ENCODE peak calls at places on chromosomes 7 and 10, in ten cellular contexts. T is heart right ventricle; E is mesendoderm; Y is lung; L is OCI-LY7; V is aorta; X is GM23248; W is H1; B is ovary; N is CD4-positive, alpha-beta T cell. K is an unnamed sample.

GRCh38 chr10:101867931-101868330 is 24.3 kb upstream of the KCNIP2 start:
- DNase-seq in T (no peak), E (no peak), Y (no peak), L (no peak), V (no peak), X (no peak), W (no peak), B (no peak), N (no peak), K (no peak)

GRCh38 chr10:48792687-48793096 is 108.0 kb downstream of the WDFY4 start:
- DNase-seq in T (no peak), E (no peak), Y (no peak), L (no peak), V (no peak), X (peak; percentile 89), W (no peak), B (no peak), N (no peak), K (no peak)

GRCh38 chr10:97888641-97889262 is 39.1 kb downstream of the GOLGA7B start:
- DNase-seq in T (no peak), E (peak; percentile 79), Y (peak; percentile 76), L (no peak), V (peak; percentile 58), X (peak; percentile 78), W (no peak), B (no peak), N (no peak), K (no peak)

GRCh38 chr10:127218658-127219057 is 22.3 kb upstream of the INSYN2A start:
- DNase-seq in T (no peak), E (no peak), Y (no peak), L (no peak), V (no peak), X (no peak), W (no peak), B (no peak), N (no peak), K (no peak)

GRCh38 chr10:110746254-110746826 is 102.2 kb downstream of the RBM20 start:
- DNase-seq in T (peak; percentile 66), E (peak; percentile 77), Y (peak; percentile 63), L (peak; percentile 71), V (no peak), X (peak; percentile 84), W (peak; percentile 72), B (peak; percentile 52), N (peak; percentile 42), K (peak; percentile 53)

GRCh38 chr10:52423369-52423768 is 109.3 kb downstream of the DKK1 start:
- DNase-seq in T (no peak), E (no peak), Y (no peak), L (no peak), V (no peak), X (no peak), W (no peak), B (no peak), N (no peak), K (no peak)

GRCh38 chr7:5172196-5172800 is 17.7 kb upstream of the WIPI2 start:
- DNase-seq in T (no peak), E (no peak), Y (no peak), L (no peak), V (no peak), X (no peak), W (no peak), B (no peak), N (no peak), K (no peak)

GRCh38 chr7:117203205-117203604 is 119.7 kb downstream of the WNT2 start:
- DNase-seq in T (no peak), E (no peak), Y (no peak), L (no peak), V (no peak), X (no peak), W (no peak), B (no peak), N (no peak), K (no peak)

GRCh38 chr7:2681954-2682799 is 5.8 kb upstream of the AMZ1 start:
- DNase-seq in T (no peak), E (no peak), Y (no peak), L (no peak), V (no peak), X (no peak), W (no peak), B (no peak), N (no peak), K (peak; percentile 65)

GRCh38 chr7:141590666-141591065 is 39.5 kb downstream of the AGK start:
- DNase-seq in T (no peak), E (no peak), Y (no peak), L (no peak), V (no peak), X (peak; percentile 1), W (no peak), B (no peak), N (no peak), K (no peak)

GRCh38 chr10:90306187-90306586 is 551.7 kb downstream of the HTR7 start:
- DNase-seq in T (peak; percentile 11), E (no peak), Y (no peak), L (no peak), V (no peak), X (no peak), W (no peak), B (no peak), N (no peak), K (no peak)

GRCh38 chr7:28790467-28790866 is 167.7 kb downstream of the TRIL start:
- DNase-seq in T (no peak), E (no peak), Y (no peak), L (no peak), V (no peak), X (peak; percentile 63), W (no peak), B (no peak), N (no peak), K (no peak)

GRCh38 chr10:63672491-63672890 is 151.3 kb downstream of the REEP3 start:
- DNase-seq in T (no peak), E (peak; percentile 45), Y (no peak), L (no peak), V (no peak), X (no peak), W (no peak), B (no peak), N (no peak), K (no peak)

GRCh38 chr10:18140149-18140956 is at the start of gene CACNB2:
- DNase-seq in T (peak; percentile 68), E (peak; percentile 77), Y (no peak), L (no peak), V (peak; percentile 80), X (peak; percentile 65), W (peak; percentile 77), B (peak; percentile 88), N (no peak), K (peak; percentile 54)

DNA sequence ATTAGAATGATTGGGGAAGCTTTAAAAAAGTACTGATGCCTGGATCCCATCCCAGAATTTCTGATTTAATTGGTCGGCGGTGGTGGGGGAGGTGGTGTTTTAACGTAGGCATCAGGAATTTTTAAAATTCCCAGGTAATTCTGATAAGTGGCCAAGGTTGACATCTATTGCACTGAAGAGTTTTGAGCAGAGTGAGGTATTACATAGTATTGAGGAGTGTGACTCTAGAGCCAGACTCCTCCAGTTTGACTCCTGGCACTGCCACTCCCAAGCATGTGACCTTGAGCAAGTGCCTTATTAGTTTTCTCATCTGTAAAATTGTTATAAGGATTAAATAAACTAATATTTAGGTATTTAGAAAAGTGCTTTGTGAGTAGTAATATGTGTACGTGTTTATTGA is 6.2 kb downstream of the PLEKHA1 start:
- DNase-seq in T (no peak), E (no peak), Y (no peak), L (no peak), V (no peak), X (no peak), W (no peak), B (no peak), N (no peak), K (no peak)
- H3K27ac ChIP-seq in T (no peak overlapping the region), E (no peak overlapping the region), Y (no peak overlapping the region), L (no peak overlapping the region), V (no peak overlapping the region), X (no peak overlapping the region), W (no peak overlapping the region), B (no peak overlapping the region), N (no peak overlapping the region), K (no peak overlapping the region)

GRCh38 chr10:122132882-122133634 is 138.0 kb upstream of the BTBD16 start:
- DNase-seq in T (no peak), E (no peak), Y (no peak), L (no peak), V (no peak), X (no peak), W (no peak), B (no peak), N (no peak), K (no peak)
- H3K27ac ChIP-seq in T (peak overlapping the region; percentile 31), E (no peak overlapping the region), Y (no peak overlapping the region), L (no peak overlapping the region), V (no peak overlapping the region), X (no peak overlapping the region), W (peak overlapping the region; percentile 2), B (no peak overlapping the region), N (no peak overlapping the region), K (no peak overlapping the region)

DNA sequence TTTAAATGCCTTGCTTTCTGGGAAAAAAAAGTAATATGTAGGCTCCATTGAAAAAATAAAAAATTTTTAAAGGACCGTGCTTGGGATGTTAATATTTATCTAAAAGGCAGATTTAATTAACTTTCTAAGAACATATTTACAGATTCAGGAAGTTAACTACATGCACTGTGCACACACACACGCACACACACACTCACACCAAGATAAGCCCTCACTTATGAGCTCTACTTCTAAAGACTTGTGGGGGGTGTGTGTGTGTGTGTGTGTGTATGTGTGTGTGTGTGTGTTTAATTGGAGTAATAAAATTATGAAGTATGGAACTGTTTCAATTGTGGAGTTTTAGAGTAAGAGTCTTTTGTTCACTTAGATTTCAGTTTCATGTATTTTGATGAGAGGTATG is 126.8 kb upstream of the FZD1 start:
- DNase-seq in T (no peak), E (no peak), Y (no peak), L (no peak), V (no peak), X (no peak), W (no peak), B (no peak), N (no peak), K (no peak)
- H3K27ac ChIP-seq in T (no peak overlapping the region), E (no peak overlapping the region), Y (no peak overlapping the region), L (no peak overlapping the region), V (no peak overlapping the region), X (no peak overlapping the region), W (no peak overlapping the region), B (no peak overlapping the region), N (no peak overlapping the region), K (no peak overlapping the region)

DNA sequence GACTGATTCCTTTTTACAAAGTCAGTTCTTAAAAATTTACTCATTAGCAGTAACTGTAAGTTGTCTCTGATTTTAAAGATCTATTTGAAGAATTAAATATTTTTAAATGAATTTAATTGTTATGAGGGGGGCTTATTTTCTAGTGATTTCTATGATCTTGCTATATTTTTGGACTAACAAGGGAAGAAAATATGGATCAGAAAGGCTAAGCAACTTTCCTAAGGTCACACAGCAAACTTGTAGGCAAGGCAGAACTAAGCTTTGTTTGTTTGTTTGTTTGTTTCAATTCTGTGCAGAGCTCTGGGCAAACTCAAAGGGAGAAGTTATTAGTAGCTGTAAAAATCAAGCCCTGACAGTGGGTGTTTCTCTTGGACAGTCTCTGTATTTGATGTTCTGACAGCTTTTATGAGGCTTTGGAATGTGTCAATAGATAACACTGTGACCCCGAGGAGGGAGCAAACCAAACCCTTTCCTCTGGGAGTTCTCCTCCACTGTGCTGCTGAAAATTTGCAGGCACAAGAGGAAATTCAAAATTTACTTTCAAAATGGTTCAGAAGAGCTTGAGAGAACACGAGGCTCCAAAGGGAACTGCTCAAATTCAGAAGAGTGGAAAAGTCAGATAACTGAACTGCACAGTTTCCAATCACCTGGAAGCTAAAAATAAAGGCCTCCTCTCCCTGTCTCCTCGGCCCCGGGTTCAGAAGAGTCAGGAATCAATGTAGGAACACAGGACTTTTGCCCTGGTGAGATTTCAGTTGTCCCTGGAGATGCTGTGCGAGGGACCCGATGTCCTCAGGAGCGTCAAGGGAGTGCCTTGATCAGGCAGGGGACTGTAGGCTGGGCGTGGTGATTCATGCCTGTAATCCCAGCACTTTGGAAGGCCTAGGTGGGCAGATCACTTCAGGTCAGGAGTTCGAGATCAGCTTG is 325.7 kb downstream of the GATA3 start:
- DNase-seq in T (no peak), E (peak; percentile 21), Y (no peak), L (no peak), V (no peak), X (no peak), W (no peak), B (no peak), N (no peak), K (no peak)
- H3K27ac ChIP-seq in T (peak overlapping the region; percentile 54), E (no peak overlapping the region), Y (no peak overlapping the region), L (no peak overlapping the region), V (no peak overlapping the region), X (no peak overlapping the region), W (no peak overlapping the region), B (no peak overlapping the region), N (no peak overlapping the region), K (no peak overlapping the region)

K was measured in caudate nucleus.